ENCODE peak calls at places on chromosome X, in five cellular contexts. One of them, this sample, is unnamed. For H3K36me3, the result is how much of the 10 kb centered on the place peaks cover.

GRCh38 chrX:152810403-152810802 is 20.2 kb downstream of the CETN2 start:
- DNase-seq in mammary epithelial cell: peak
- DNase-seq in cardiac muscle cell: no peak
- DNase-seq in aorta: no peak
- DNase-seq in Panc1: no peak
- DNase-seq in this sample: no peak

GRCh38 chrX:155592331-155592730 is 20.4 kb downstream of the TMLHE start:
- DNase-seq in mammary epithelial cell: no peak
- DNase-seq in cardiac muscle cell: no peak
- DNase-seq in aorta: no peak
- DNase-seq in Panc1: no peak
- DNase-seq in this sample: no peak

GRCh38 chrX:141278306-141278705 is 36.0 kb upstream of the SPANXC start:
- DNase-seq in mammary epithelial cell: no peak
- DNase-seq in cardiac muscle cell: peak
- DNase-seq in aorta: no peak
- DNase-seq in Panc1: no peak
- DNase-seq in this sample: peak

GRCh38 chrX:6226053-6226645 is 2.5 kb downstream of the NLGN4X start:
- DNase-seq in mammary epithelial cell: peak
- DNase-seq in cardiac muscle cell: peak
- DNase-seq in aorta: peak
- DNase-seq in Panc1: no peak
- DNase-seq in this sample: no peak

GRCh38 chrX:24392709-24393108 is 32.3 kb downstream of the SUPT20HL1 start:
- DNase-seq in mammary epithelial cell: no peak
- DNase-seq in cardiac muscle cell: no peak
- DNase-seq in aorta: no peak
- DNase-seq in Panc1: no peak
- DNase-seq in this sample: no peak

GRCh38 chrX:131747173-131747572 is 203.3 kb downstream of the OR13H1 start:
- DNase-seq in mammary epithelial cell: peak
- DNase-seq in cardiac muscle cell: no peak
- DNase-seq in aorta: no peak
- DNase-seq in Panc1: peak
- DNase-seq in this sample: no peak

GRCh38 chrX:13059676-13060499 is 15.5 kb upstream of the FAM9C start:
- DNase-seq in mammary epithelial cell: peak
- DNase-seq in cardiac muscle cell: no peak
- DNase-seq in aorta: no peak
- DNase-seq in Panc1: peak
- DNase-seq in this sample: peak

GRCh38 chrX:74613350-74614192 is 853 bp downstream of the RLIM start:
- DNase-seq in mammary epithelial cell: peak
- DNase-seq in cardiac muscle cell: peak
- DNase-seq in aorta: no peak
- DNase-seq in Panc1: no peak
- DNase-seq in this sample: peak

GRCh38 chrX:132022115-132022862 is 813 bp upstream of the STK26 start:
- DNase-seq in mammary epithelial cell: peak
- DNase-seq in cardiac muscle cell: peak
- DNase-seq in aorta: no peak
- DNase-seq in Panc1: no peak
- DNase-seq in this sample: peak

GRCh38 chrX:48520455-48520854 is 1.2 kb upstream of the EBP start:
- DNase-seq in mammary epithelial cell: no peak
- DNase-seq in cardiac muscle cell: no peak
- DNase-seq in aorta: no peak
- DNase-seq in Panc1: no peak
- DNase-seq in this sample: no peak

GRCh38 chrX:19852014-19853005 is 35.1 kb downstream of the SH3KBP1 start:
- DNase-seq in mammary epithelial cell: peak
- DNase-seq in cardiac muscle cell: no peak
- DNase-seq in aorta: no peak
- DNase-seq in Panc1: no peak
- DNase-seq in this sample: no peak

GRCh38 chrX:118502121-118502794 is 6.6 kb downstream of the DOCK11 start:
- DNase-seq in mammary epithelial cell: no peak
- DNase-seq in cardiac muscle cell: no peak
- DNase-seq in aorta: no peak
- DNase-seq in Panc1: no peak
- DNase-seq in this sample: no peak

GRCh38 chrX:57821703-57822375 is 88.4 kb downstream of the ZXDA start:
- DNase-seq in mammary epithelial cell: peak
- DNase-seq in cardiac muscle cell: peak
- DNase-seq in aorta: no peak
- DNase-seq in Panc1: no peak
- DNase-seq in this sample: peak

GRCh38 chrX:7709845-7710244 is 133.1 kb upstream of the VCX start:
- DNase-seq in mammary epithelial cell: no peak
- DNase-seq in cardiac muscle cell: no peak
- DNase-seq in aorta: no peak
- DNase-seq in Panc1: no peak
- DNase-seq in this sample: no peak

GRCh38 chrX:46180258-46180687 is 364.9 kb downstream of the ZNF674 start:
- DNase-seq in mammary epithelial cell: peak
- DNase-seq in cardiac muscle cell: no peak
- DNase-seq in aorta: no peak
- DNase-seq in Panc1: no peak
- DNase-seq in this sample: peak

GRCh38 chrX:22665818-22666217 is 333.9 kb upstream of the DDX53 start:
- DNase-seq in mammary epithelial cell: no peak
- DNase-seq in cardiac muscle cell: no peak
- DNase-seq in aorta: no peak
- DNase-seq in Panc1: no peak
- DNase-seq in this sample: peak

GRCh38 chrX:13087322-13088154 is 43.1 kb upstream of the FAM9C start:
- DNase-seq in mammary epithelial cell: peak
- DNase-seq in cardiac muscle cell: no peak
- DNase-seq in aorta: no peak
- DNase-seq in Panc1: no peak
- DNase-seq in this sample: peak

GRCh38 chrX:72131317-72132294 is at the start of gene RTL5:
- DNase-seq in mammary epithelial cell: peak
- DNase-seq in cardiac muscle cell: peak
- DNase-seq in aorta: peak
- DNase-seq in Panc1: no peak
- DNase-seq in this sample: peak

GRCh38 chrX:153184787-153185186 is 5.7 kb downstream of the MAGEA1 start:
- DNase-seq in mammary epithelial cell: no peak
- DNase-seq in cardiac muscle cell: no peak
- DNase-seq in aorta: no peak
- DNase-seq in Panc1: no peak
- DNase-seq in this sample: no peak

GRCh38 chrX:109886122-109886761 is 116.7 kb upstream of the TMEM164 start:
- DNase-seq in mammary epithelial cell: peak
- DNase-seq in cardiac muscle cell: peak
- DNase-seq in aorta: no peak
- DNase-seq in Panc1: peak
- DNase-seq in this sample: peak

GRCh38 chrX:106742831-106743230 is 16.3 kb downstream of the RNF128 start:
- DNase-seq in mammary epithelial cell: no peak
- DNase-seq in cardiac muscle cell: no peak
- DNase-seq in aorta: no peak
- DNase-seq in Panc1: no peak
- DNase-seq in this sample: peak

GRCh38 chrX:71253253-71254091 is 468 bp downstream of the ZMYM3 start:
- DNase-seq in mammary epithelial cell: no peak
- DNase-seq in cardiac muscle cell: peak
- DNase-seq in aorta: peak
- DNase-seq in Panc1: no peak
- DNase-seq in this sample: no peak

GRCh38 chrX:16828126-16828908 is 41.8 kb downstream of the RBBP7 start:
- DNase-seq in mammary epithelial cell: peak
- DNase-seq in cardiac muscle cell: no peak
- DNase-seq in aorta: no peak
- DNase-seq in Panc1: no peak
- DNase-seq in this sample: peak

GRCh38 chrX:16826207-16826606 is 39.9 kb downstream of the TXLNG start:
- DNase-seq in mammary epithelial cell: peak
- DNase-seq in cardiac muscle cell: peak
- DNase-seq in aorta: no peak
- DNase-seq in Panc1: no peak
- DNase-seq in this sample: peak

GRCh38 chrX:16825306-16826035 is 39.2 kb downstream of the TXLNG start:
- DNase-seq in mammary epithelial cell: peak
- DNase-seq in cardiac muscle cell: no peak
- DNase-seq in aorta: no peak
- DNase-seq in Panc1: no peak
- DNase-seq in this sample: peak

GRCh38 chrX:16822723-16823122 is 36.5 kb downstream of the TXLNG start:
- DNase-seq in mammary epithelial cell: peak
- DNase-seq in cardiac muscle cell: no peak
- DNase-seq in aorta: no peak
- DNase-seq in Panc1: no peak
- DNase-seq in this sample: peak

GRCh38 chrX:16827225-16827624 is 41.0 kb downstream of the TXLNG start:
- DNase-seq in mammary epithelial cell: peak
- DNase-seq in cardiac muscle cell: no peak
- DNase-seq in aorta: no peak
- DNase-seq in Panc1: no peak
- DNase-seq in this sample: peak
- H3K36me3 ChIP-seq in mammary epithelial cell: under half
- H3K36me3 ChIP-seq in cardiac muscle cell: under half
- H3K36me3 ChIP-seq in aorta: under half
- H3K36me3 ChIP-seq in Panc1: under half
- H3K36me3 ChIP-seq in this sample: under half

GRCh38 chrX:112071132-112071531 is 11.4 kb downstream of the TRPC5 start:
- DNase-seq in mammary epithelial cell: no peak
- DNase-seq in cardiac muscle cell: no peak
- DNase-seq in aorta: no peak
- DNase-seq in Panc1: no peak
- DNase-seq in this sample: no peak

GRCh38 chrX:112067601-112068000 is 15.0 kb downstream of the TRPC5 start:
- DNase-seq in mammary epithelial cell: no peak
- DNase-seq in cardiac muscle cell: no peak
- DNase-seq in aorta: no peak
- DNase-seq in Panc1: no peak
- DNase-seq in this sample: no peak

DNA sequence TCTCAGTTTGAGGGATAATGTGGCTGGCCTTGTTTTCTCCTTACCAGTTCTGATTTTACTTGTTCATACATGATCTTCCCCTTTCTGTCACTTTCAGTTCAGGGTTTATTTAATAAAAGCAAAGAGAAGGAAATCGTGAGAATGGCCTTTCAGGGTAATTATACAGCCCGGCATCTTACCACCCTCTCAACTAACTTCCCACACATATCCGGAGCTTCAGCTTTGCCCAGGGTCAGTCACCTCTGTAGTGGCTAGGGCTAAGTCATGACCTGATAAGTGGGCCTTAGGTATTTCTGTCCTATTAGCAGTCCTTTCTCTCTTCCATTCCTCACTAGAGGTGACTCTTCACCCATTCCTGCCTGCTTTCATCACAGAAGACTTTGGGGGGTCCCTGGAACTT is 15.8 kb downstream of the TRPC5 start:
- DNase-seq in mammary epithelial cell: no peak
- DNase-seq in cardiac muscle cell: no peak
- DNase-seq in aorta: no peak
- DNase-seq in Panc1: no peak
- DNase-seq in this sample: no peak
- H3K4me3 ChIP-seq in mammary epithelial cell: no peak
- H3K4me3 ChIP-seq in cardiac muscle cell: no peak
- H3K4me3 ChIP-seq in aorta: no peak
- H3K4me3 ChIP-seq in Panc1: no peak
- H3K4me3 ChIP-seq in this sample: no peak

GRCh38 chrX:154469880-154470279 is 9.2 kb downstream of the LAGE3 start:
- DNase-seq in mammary epithelial cell: no peak
- DNase-seq in cardiac muscle cell: no peak
- DNase-seq in aorta: no peak
- DNase-seq in Panc1: no peak
- DNase-seq in this sample: no peak
- H3K36me3 ChIP-seq in mammary epithelial cell: under half
- H3K36me3 ChIP-seq in cardiac muscle cell: under half
- H3K36me3 ChIP-seq in aorta: under half
- H3K36me3 ChIP-seq in Panc1: under half
- H3K36me3 ChIP-seq in this sample: under half

GRCh38 chrX:103664363-103664762 is 22.1 kb downstream of the MORF4L2 start:
- DNase-seq in mammary epithelial cell: no peak
- DNase-seq in cardiac muscle cell: no peak
- DNase-seq in aorta: peak
- DNase-seq in Panc1: no peak
- DNase-seq in this sample: no peak
- H3K4me3 ChIP-seq in mammary epithelial cell: no peak
- H3K4me3 ChIP-seq in cardiac muscle cell: no peak
- H3K4me3 ChIP-seq in aorta: no peak
- H3K4me3 ChIP-seq in Panc1: no peak
- H3K4me3 ChIP-seq in this sample: no peak

GRCh38 chrX:47184486-47184885 is 9.1 kb upstream of the UBA1 start:
- DNase-seq in mammary epithelial cell: no peak
- DNase-seq in cardiac muscle cell: no peak
- DNase-seq in aorta: peak
- DNase-seq in Panc1: no peak
- DNase-seq in this sample: no peak
- H3K36me3 ChIP-seq in mammary epithelial cell: under half
- H3K36me3 ChIP-seq in cardiac muscle cell: under half
- H3K36me3 ChIP-seq in aorta: under half
- H3K36me3 ChIP-seq in Panc1: under half
- H3K36me3 ChIP-seq in this sample: under half

This sample was measured in bronchial epithelial cell.